ENCODE peak calls at places on chromosomes 6 and 20, in seven cellular contexts. One of them, this sample, is unnamed.

GRCh38 chr6:43990275-43990626 is 137.0 kb downstream of the MRPL14 start:
- DNase-seq in fibroblast of lung: peak; percentile 56
- DNase-seq in naive thymus-derived CD8-positive, alpha-beta T cell: no peak
- DNase-seq in WTC11: no peak
- DNase-seq in activated CD8-positive, alpha-beta T cell treated with anti-CD3 and anti-CD28 coated beads, Interleukin-2, amount 10 ng/mL, durations not matched to agents 7 days and 5 days: no peak
- DNase-seq in posterior vena cava: peak; percentile 60
- DNase-seq in NCI-H510A treated with DMSO at 0.1 percent for 48 hours: peak; percentile 69
- DNase-seq in this sample: no peak

GRCh38 chr6:72203983-72204382 is 317.6 kb downstream of the RIMS1 start:
- DNase-seq in WTC11: no peak
- DNase-seq in activated CD8-positive, alpha-beta T cell treated with anti-CD3 and anti-CD28 coated beads, Interleukin-2, amount 10 ng/mL, durations not matched to agents 7 days and 5 days: no peak
- DNase-seq in naive thymus-derived CD8-positive, alpha-beta T cell: no peak
- DNase-seq in NCI-H510A treated with DMSO at 0.1 percent for 48 hours: no peak
- DNase-seq in fibroblast of lung: no peak
- DNase-seq in posterior vena cava: no peak
- DNase-seq in this sample: no peak

GRCh38 chr6:165231581-165232276 is 77.7 kb downstream of the C6orf118 start:
- DNase-seq in NCI-H510A treated with DMSO at 0.1 percent for 48 hours: peak; percentile 30
- DNase-seq in fibroblast of lung: peak; percentile 50
- DNase-seq in WTC11: peak; percentile 15
- DNase-seq in activated CD8-positive, alpha-beta T cell treated with anti-CD3 and anti-CD28 coated beads, Interleukin-2, amount 10 ng/mL, durations not matched to agents 7 days and 5 days: no peak
- DNase-seq in naive thymus-derived CD8-positive, alpha-beta T cell: no peak
- DNase-seq in posterior vena cava: no peak
- DNase-seq in this sample: no peak

GRCh38 chr6:109910571-109910970 is 67.5 kb upstream of the GPR6 start:
- DNase-seq in WTC11: no peak
- DNase-seq in NCI-H510A treated with DMSO at 0.1 percent for 48 hours: no peak
- DNase-seq in fibroblast of lung: no peak
- DNase-seq in naive thymus-derived CD8-positive, alpha-beta T cell: no peak
- DNase-seq in posterior vena cava: no peak
- DNase-seq in activated CD8-positive, alpha-beta T cell treated with anti-CD3 and anti-CD28 coated beads, Interleukin-2, amount 10 ng/mL, durations not matched to agents 7 days and 5 days: no peak
- DNase-seq in this sample: no peak

GRCh38 chr20:1844723-1845523 is 50.3 kb upstream of the SIRPA start:
- DNase-seq in NCI-H510A treated with DMSO at 0.1 percent for 48 hours: no peak
- DNase-seq in naive thymus-derived CD8-positive, alpha-beta T cell: no peak
- DNase-seq in posterior vena cava: no peak
- DNase-seq in WTC11: no peak
- DNase-seq in fibroblast of lung: peak; percentile 55
- DNase-seq in activated CD8-positive, alpha-beta T cell treated with anti-CD3 and anti-CD28 coated beads, Interleukin-2, amount 10 ng/mL, durations not matched to agents 7 days and 5 days: no peak
- DNase-seq in this sample: no peak

GRCh38 chr6:52360028-52360427 is 1.9 kb upstream of the PAQR8 start:
- DNase-seq in activated CD8-positive, alpha-beta T cell treated with anti-CD3 and anti-CD28 coated beads, Interleukin-2, amount 10 ng/mL, durations not matched to agents 7 days and 5 days: no peak
- DNase-seq in NCI-H510A treated with DMSO at 0.1 percent for 48 hours: no peak
- DNase-seq in naive thymus-derived CD8-positive, alpha-beta T cell: no peak
- DNase-seq in WTC11: no peak
- DNase-seq in fibroblast of lung: no peak
- DNase-seq in posterior vena cava: no peak
- DNase-seq in this sample: no peak

GRCh38 chr20:47941869-47942268 is 156.6 kb upstream of the SULF2 start:
- DNase-seq in fibroblast of lung: no peak
- DNase-seq in posterior vena cava: no peak
- DNase-seq in NCI-H510A treated with DMSO at 0.1 percent for 48 hours: no peak
- DNase-seq in WTC11: no peak
- DNase-seq in naive thymus-derived CD8-positive, alpha-beta T cell: no peak
- DNase-seq in activated CD8-positive, alpha-beta T cell treated with anti-CD3 and anti-CD28 coated beads, Interleukin-2, amount 10 ng/mL, durations not matched to agents 7 days and 5 days: no peak
- DNase-seq in this sample: no peak

GRCh38 chr6:166636191-166636938 is 9.3 kb upstream of the RPS6KA2 start:
- DNase-seq in activated CD8-positive, alpha-beta T cell treated with anti-CD3 and anti-CD28 coated beads, Interleukin-2, amount 10 ng/mL, durations not matched to agents 7 days and 5 days: no peak
- DNase-seq in NCI-H510A treated with DMSO at 0.1 percent for 48 hours: no peak
- DNase-seq in fibroblast of lung: no peak
- DNase-seq in WTC11: no peak
- DNase-seq in naive thymus-derived CD8-positive, alpha-beta T cell: no peak
- DNase-seq in posterior vena cava: no peak
- DNase-seq in this sample: no peak

GRCh38 chr20:39269031-39269461 is 306.9 kb downstream of the DHX35 start:
- DNase-seq in fibroblast of lung: peak; percentile 8
- DNase-seq in naive thymus-derived CD8-positive, alpha-beta T cell: peak; percentile 11
- DNase-seq in WTC11: peak; percentile 85
- DNase-seq in NCI-H510A treated with DMSO at 0.1 percent for 48 hours: peak; percentile 38
- DNase-seq in activated CD8-positive, alpha-beta T cell treated with anti-CD3 and anti-CD28 coated beads, Interleukin-2, amount 10 ng/mL, durations not matched to agents 7 days and 5 days: peak; percentile 63
- DNase-seq in posterior vena cava: no peak
- DNase-seq in this sample: no peak

GRCh38 chr6:50087231-50087954 is 37.7 kb upstream of the DEFB112 start:
- DNase-seq in WTC11: no peak
- DNase-seq in naive thymus-derived CD8-positive, alpha-beta T cell: no peak
- DNase-seq in NCI-H510A treated with DMSO at 0.1 percent for 48 hours: no peak
- DNase-seq in posterior vena cava: no peak
- DNase-seq in activated CD8-positive, alpha-beta T cell treated with anti-CD3 and anti-CD28 coated beads, Interleukin-2, amount 10 ng/mL, durations not matched to agents 7 days and 5 days: no peak
- DNase-seq in fibroblast of lung: peak; percentile 73
- DNase-seq in this sample: peak; percentile 41

GRCh38 chr6:54198134-54198533 is 86.9 kb downstream of the MLIP start:
- DNase-seq in posterior vena cava: no peak
- DNase-seq in activated CD8-positive, alpha-beta T cell treated with anti-CD3 and anti-CD28 coated beads, Interleukin-2, amount 10 ng/mL, durations not matched to agents 7 days and 5 days: no peak
- DNase-seq in NCI-H510A treated with DMSO at 0.1 percent for 48 hours: no peak
- DNase-seq in naive thymus-derived CD8-positive, alpha-beta T cell: no peak
- DNase-seq in WTC11: no peak
- DNase-seq in fibroblast of lung: no peak
- DNase-seq in this sample: no peak

GRCh38 chr6:139679516-139680179 is 305.2 kb upstream of the CITED2 start:
- DNase-seq in naive thymus-derived CD8-positive, alpha-beta T cell: no peak
- DNase-seq in WTC11: no peak
- DNase-seq in NCI-H510A treated with DMSO at 0.1 percent for 48 hours: no peak
- DNase-seq in activated CD8-positive, alpha-beta T cell treated with anti-CD3 and anti-CD28 coated beads, Interleukin-2, amount 10 ng/mL, durations not matched to agents 7 days and 5 days: no peak
- DNase-seq in posterior vena cava: no peak
- DNase-seq in fibroblast of lung: no peak
- DNase-seq in this sample: no peak

GRCh38 chr6:111761783-111762312 is 111.4 kb downstream of the FYN start:
- DNase-seq in WTC11: no peak
- DNase-seq in naive thymus-derived CD8-positive, alpha-beta T cell: no peak
- DNase-seq in posterior vena cava: no peak
- DNase-seq in NCI-H510A treated with DMSO at 0.1 percent for 48 hours: no peak
- DNase-seq in fibroblast of lung: peak; percentile 25
- DNase-seq in activated CD8-positive, alpha-beta T cell treated with anti-CD3 and anti-CD28 coated beads, Interleukin-2, amount 10 ng/mL, durations not matched to agents 7 days and 5 days: peak; percentile 50
- DNase-seq in this sample: no peak

GRCh38 chr6:26660096-26660425 is 515 bp upstream of the ZNF322 start:
- DNase-seq in activated CD8-positive, alpha-beta T cell treated with anti-CD3 and anti-CD28 coated beads, Interleukin-2, amount 10 ng/mL, durations not matched to agents 7 days and 5 days: peak; percentile 29
- DNase-seq in NCI-H510A treated with DMSO at 0.1 percent for 48 hours: no peak
- DNase-seq in fibroblast of lung: peak; percentile 48
- DNase-seq in posterior vena cava: no peak
- DNase-seq in naive thymus-derived CD8-positive, alpha-beta T cell: no peak
- DNase-seq in WTC11: no peak
- DNase-seq in this sample: no peak

GRCh38 chr6:36265744-36266143 is 4.1 kb upstream of the PNPLA1 start:
- DNase-seq in NCI-H510A treated with DMSO at 0.1 percent for 48 hours: no peak
- DNase-seq in naive thymus-derived CD8-positive, alpha-beta T cell: no peak
- DNase-seq in fibroblast of lung: no peak
- DNase-seq in posterior vena cava: no peak
- DNase-seq in activated CD8-positive, alpha-beta T cell treated with anti-CD3 and anti-CD28 coated beads, Interleukin-2, amount 10 ng/mL, durations not matched to agents 7 days and 5 days: no peak
- DNase-seq in WTC11: no peak
- DNase-seq in this sample: no peak

GRCh38 chr6:83708546-83708969 is 343 bp downstream of the SNAP91 start:
- DNase-seq in WTC11: peak; percentile 50
- DNase-seq in NCI-H510A treated with DMSO at 0.1 percent for 48 hours: no peak
- DNase-seq in activated CD8-positive, alpha-beta T cell treated with anti-CD3 and anti-CD28 coated beads, Interleukin-2, amount 10 ng/mL, durations not matched to agents 7 days and 5 days: no peak
- DNase-seq in fibroblast of lung: peak; percentile 19
- DNase-seq in posterior vena cava: no peak
- DNase-seq in naive thymus-derived CD8-positive, alpha-beta T cell: no peak
- DNase-seq in this sample: no peak

GRCh38 chr6:45448417-45449389 is 71.0 kb upstream of the SUPT3H start:
- DNase-seq in fibroblast of lung: peak; percentile 79
- DNase-seq in WTC11: no peak
- DNase-seq in naive thymus-derived CD8-positive, alpha-beta T cell: no peak
- DNase-seq in activated CD8-positive, alpha-beta T cell treated with anti-CD3 and anti-CD28 coated beads, Interleukin-2, amount 10 ng/mL, durations not matched to agents 7 days and 5 days: no peak
- DNase-seq in posterior vena cava: no peak
- DNase-seq in NCI-H510A treated with DMSO at 0.1 percent for 48 hours: no peak
- DNase-seq in this sample: no peak

GRCh38 chr6:19578489-19578888 is 258.7 kb upstream of the ID4 start:
- DNase-seq in WTC11: no peak
- DNase-seq in activated CD8-positive, alpha-beta T cell treated with anti-CD3 and anti-CD28 coated beads, Interleukin-2, amount 10 ng/mL, durations not matched to agents 7 days and 5 days: no peak
- DNase-seq in NCI-H510A treated with DMSO at 0.1 percent for 48 hours: no peak
- DNase-seq in naive thymus-derived CD8-positive, alpha-beta T cell: no peak
- DNase-seq in posterior vena cava: no peak
- DNase-seq in fibroblast of lung: peak; percentile 13
- DNase-seq in this sample: no peak

This sample was measured in RWPE2.